ENCODE peak calls at places on chromosome 13, in five cellular contexts. One of them, this sample, is unnamed.

GRCh38 chr13:31409678-31410356 is 210.0 kb downstream of the B3GLCT start:
- DNase-seq in activated gamma-delta T cell treated with Interleukin-2 at 50 U/mL for 16 hours: no peak
- DNase-seq in suprapubic skin: no peak
- DNase-seq in iPS DF 6.9: no peak
- DNase-seq in fibroblast of the aortic adventitia: peak
- DNase-seq in this sample: no peak

GRCh38 chr13:75480691-75481175 is 1.2 kb downstream of the TBC1D4 start:
- DNase-seq in iPS DF 6.9: peak
- DNase-seq in fibroblast of the aortic adventitia: peak
- DNase-seq in activated gamma-delta T cell treated with Interleukin-2 at 50 U/mL for 16 hours: no peak
- DNase-seq in suprapubic skin: peak
- DNase-seq in this sample: peak

GRCh38 chr13:73691891-73692290 is 442.3 kb downstream of the KLF12 start:
- DNase-seq in suprapubic skin: no peak
- DNase-seq in iPS DF 6.9: no peak
- DNase-seq in activated gamma-delta T cell treated with Interleukin-2 at 50 U/mL for 16 hours: no peak
- DNase-seq in fibroblast of the aortic adventitia: no peak
- DNase-seq in this sample: no peak

GRCh38 chr13:98293103-98293502 is 116.0 kb upstream of the RNF113B start:
- DNase-seq in fibroblast of the aortic adventitia: no peak
- DNase-seq in suprapubic skin: no peak
- DNase-seq in activated gamma-delta T cell treated with Interleukin-2 at 50 U/mL for 16 hours: no peak
- DNase-seq in iPS DF 6.9: no peak
- DNase-seq in this sample: peak

GRCh38 chr13:23674795-23675640 is 104.8 kb downstream of the TNFRSF19 start:
- DNase-seq in iPS DF 6.9: no peak
- DNase-seq in suprapubic skin: no peak
- DNase-seq in fibroblast of the aortic adventitia: peak
- DNase-seq in activated gamma-delta T cell treated with Interleukin-2 at 50 U/mL for 16 hours: no peak
- DNase-seq in this sample: no peak

GRCh38 chr13:34230271-34230670 is 412.3 kb downstream of the RFC3 start:
- DNase-seq in fibroblast of the aortic adventitia: no peak
- DNase-seq in suprapubic skin: no peak
- DNase-seq in iPS DF 6.9: no peak
- DNase-seq in activated gamma-delta T cell treated with Interleukin-2 at 50 U/mL for 16 hours: no peak
- DNase-seq in this sample: no peak

GRCh38 chr13:35978607-35979316 is 152.4 kb downstream of the DCLK1 start:
- DNase-seq in suprapubic skin: no peak
- DNase-seq in fibroblast of the aortic adventitia: peak
- DNase-seq in iPS DF 6.9: no peak
- DNase-seq in activated gamma-delta T cell treated with Interleukin-2 at 50 U/mL for 16 hours: no peak
- DNase-seq in this sample: peak

GRCh38 chr13:61084983-61085382 is 330.7 kb downstream of the PCDH20 start:
- DNase-seq in suprapubic skin: no peak
- DNase-seq in iPS DF 6.9: no peak
- DNase-seq in fibroblast of the aortic adventitia: no peak
- DNase-seq in activated gamma-delta T cell treated with Interleukin-2 at 50 U/mL for 16 hours: no peak
- DNase-seq in this sample: no peak

GRCh38 chr13:63731896-63732295 is 2316.2 kb upstream of the PCDH20 start:
- DNase-seq in fibroblast of the aortic adventitia: no peak
- DNase-seq in activated gamma-delta T cell treated with Interleukin-2 at 50 U/mL for 16 hours: no peak
- DNase-seq in suprapubic skin: no peak
- DNase-seq in iPS DF 6.9: no peak
- DNase-seq in this sample: no peak

GRCh38 chr13:24727731-24728601 is 36.0 kb upstream of the RNF17 start:
- DNase-seq in fibroblast of the aortic adventitia: peak
- DNase-seq in activated gamma-delta T cell treated with Interleukin-2 at 50 U/mL for 16 hours: peak
- DNase-seq in iPS DF 6.9: no peak
- DNase-seq in suprapubic skin: no peak
- DNase-seq in this sample: peak

GRCh38 chr13:74287672-74288169 is 153.5 kb upstream of the KLF12 start:
- DNase-seq in iPS DF 6.9: no peak
- DNase-seq in fibroblast of the aortic adventitia: peak
- DNase-seq in activated gamma-delta T cell treated with Interleukin-2 at 50 U/mL for 16 hours: peak
- DNase-seq in suprapubic skin: peak
- DNase-seq in this sample: peak

GRCh38 chr13:65497265-65497664 is 1732.9 kb downstream of the PCDH9 start:
- DNase-seq in fibroblast of the aortic adventitia: no peak
- DNase-seq in activated gamma-delta T cell treated with Interleukin-2 at 50 U/mL for 16 hours: no peak
- DNase-seq in suprapubic skin: no peak
- DNase-seq in iPS DF 6.9: no peak
- DNase-seq in this sample: no peak

GRCh38 chr13:75178436-75178835 is 303.5 kb downstream of the TBC1D4 start:
- DNase-seq in fibroblast of the aortic adventitia: no peak
- DNase-seq in suprapubic skin: no peak
- DNase-seq in activated gamma-delta T cell treated with Interleukin-2 at 50 U/mL for 16 hours: no peak
- DNase-seq in iPS DF 6.9: no peak
- DNase-seq in this sample: no peak